ENCODE peak calls at places on chromosomes 2 and 18, in five cellular contexts. One of them, this sample, is unnamed.

GRCh38 chr2:101509498-101510274 is 34.8 kb upstream of the RFX8 start:
- DNase-seq in iPS DF 19.7: no peak
- DNase-seq in retinal pigment epithelial cell: no peak
- DNase-seq in occipital lobe: no peak
- DNase-seq in pons: no peak
- DNase-seq in this sample: no peak

GRCh38 chr18:58391113-58391892 is 237.6 kb downstream of the ALPK2 start:
- DNase-seq in iPS DF 19.7: no peak
- DNase-seq in retinal pigment epithelial cell: no peak
- DNase-seq in occipital lobe: no peak
- DNase-seq in pons: no peak
- DNase-seq in this sample: no peak

GRCh38 chr2:57475391-57475790 is 571.2 kb upstream of the VRK2 start:
- DNase-seq in iPS DF 19.7: no peak
- DNase-seq in retinal pigment epithelial cell: no peak
- DNase-seq in occipital lobe: no peak
- DNase-seq in pons: no peak
- DNase-seq in this sample: no peak

GRCh38 chr2:48504647-48505327 is 25.2 kb upstream of the STON1 start:
- DNase-seq in iPS DF 19.7: no peak
- DNase-seq in retinal pigment epithelial cell: no peak
- DNase-seq in occipital lobe: no peak
- DNase-seq in pons: no peak
- DNase-seq in this sample: no peak

GRCh38 chr18:12515550-12515949 is 107.8 kb downstream of the PRELID3A start:
- DNase-seq in iPS DF 19.7: no peak
- DNase-seq in retinal pigment epithelial cell: no peak
- DNase-seq in occipital lobe: no peak
- DNase-seq in pons: no peak
- DNase-seq in this sample: peak; percentile 44

GRCh38 chr2:82852787-82853186 is 1606.3 kb downstream of the SUCLG1 start:
- DNase-seq in iPS DF 19.7: no peak
- DNase-seq in retinal pigment epithelial cell: no peak
- DNase-seq in occipital lobe: no peak
- DNase-seq in pons: no peak
- DNase-seq in this sample: no peak

GRCh38 chr2:135916232-135916631 is 40.0 kb upstream of the MCM6 start:
- DNase-seq in iPS DF 19.7: no peak
- DNase-seq in retinal pigment epithelial cell: no peak
- DNase-seq in occipital lobe: no peak
- DNase-seq in pons: peak; percentile 74
- DNase-seq in this sample: no peak

GRCh38 chr2:174343343-174343637 is 8.5 kb downstream of the SP9 start:
- DNase-seq in iPS DF 19.7: no peak
- DNase-seq in retinal pigment epithelial cell: no peak
- DNase-seq in occipital lobe: no peak
- DNase-seq in pons: no peak
- DNase-seq in this sample: no peak

GRCh38 chr2:9188823-9189222 is 17.8 kb upstream of the ASAP2 start:
- DNase-seq in iPS DF 19.7: no peak
- DNase-seq in retinal pigment epithelial cell: no peak
- DNase-seq in occipital lobe: no peak
- DNase-seq in pons: no peak
- DNase-seq in this sample: no peak

GRCh38 chr2:217732995-217733394 is 269.8 kb downstream of the TNS1 start:
- DNase-seq in iPS DF 19.7: no peak
- DNase-seq in retinal pigment epithelial cell: no peak
- DNase-seq in occipital lobe: no peak
- DNase-seq in pons: no peak
- DNase-seq in this sample: no peak

GRCh38 chr18:28003451-28003850 is 173.5 kb downstream of the CDH2 start:
- DNase-seq in iPS DF 19.7: no peak
- DNase-seq in retinal pigment epithelial cell: no peak
- DNase-seq in occipital lobe: peak; percentile 13
- DNase-seq in pons: no peak
- DNase-seq in this sample: no peak

GRCh38 chr2:11056614-11057013 is 98.7 kb upstream of the SLC66A3 start:
- DNase-seq in iPS DF 19.7: no peak
- DNase-seq in retinal pigment epithelial cell: peak; percentile 89
- DNase-seq in occipital lobe: no peak
- DNase-seq in pons: no peak
- DNase-seq in this sample: no peak

GRCh38 chr18:57697434-57697833 is 75.8 kb upstream of the NARS1 start:
- DNase-seq in iPS DF 19.7: no peak
- DNase-seq in retinal pigment epithelial cell: no peak
- DNase-seq in occipital lobe: no peak
- DNase-seq in pons: no peak
- DNase-seq in this sample: no peak

GRCh38 chr2:195898505-195898904 is 170.1 kb downstream of the DNAH7 start:
- DNase-seq in iPS DF 19.7: no peak
- DNase-seq in retinal pigment epithelial cell: peak; percentile 93
- DNase-seq in occipital lobe: peak; percentile 31
- DNase-seq in pons: peak; percentile 76
- DNase-seq in this sample: no peak

GRCh38 chr18:79575891-79576685 is 103.5 kb upstream of the CTDP1 start:
- DNase-seq in iPS DF 19.7: no peak
- DNase-seq in retinal pigment epithelial cell: no peak
- DNase-seq in occipital lobe: no peak
- DNase-seq in pons: no peak
- DNase-seq in this sample: no peak

GRCh38 chr2:10534514-10535250 is 86.6 kb upstream of the ODC1 start:
- DNase-seq in iPS DF 19.7: no peak
- DNase-seq in retinal pigment epithelial cell: no peak
- DNase-seq in occipital lobe: no peak
- DNase-seq in pons: no peak
- DNase-seq in this sample: no peak

GRCh38 chr2:103152556-103152955 is 390.7 kb downstream of the TMEM182 start:
- DNase-seq in iPS DF 19.7: no peak
- DNase-seq in retinal pigment epithelial cell: no peak
- DNase-seq in occipital lobe: no peak
- DNase-seq in pons: no peak
- DNase-seq in this sample: no peak

GRCh38 chr2:190683802-190684201 is 34.9 kb downstream of the NAB1 start:
- DNase-seq in iPS DF 19.7: no peak
- DNase-seq in retinal pigment epithelial cell: no peak
- DNase-seq in occipital lobe: no peak
- DNase-seq in pons: no peak
- DNase-seq in this sample: no peak

GRCh38 chr2:173290518-173290917 is 64.2 kb upstream of the CDCA7 start:
- DNase-seq in iPS DF 19.7: no peak
- DNase-seq in retinal pigment epithelial cell: no peak
- DNase-seq in occipital lobe: no peak
- DNase-seq in pons: no peak
- DNase-seq in this sample: no peak

GRCh38 chr2:1662606-1663180 is 81.6 kb downstream of the PXDN start:
- DNase-seq in iPS DF 19.7: no peak
- DNase-seq in retinal pigment epithelial cell: no peak
- DNase-seq in occipital lobe: no peak
- DNase-seq in pons: no peak
- DNase-seq in this sample: no peak

GRCh38 chr2:135962401-135963138 is 22.9 kb downstream of the DARS1 start:
- DNase-seq in iPS DF 19.7: no peak
- DNase-seq in retinal pigment epithelial cell: no peak
- DNase-seq in occipital lobe: no peak
- DNase-seq in pons: no peak
- DNase-seq in this sample: no peak

GRCh38 chr18:41144444-41144843 is 810.6 kb upstream of the PIK3C3 start:
- DNase-seq in iPS DF 19.7: no peak
- DNase-seq in retinal pigment epithelial cell: no peak
- DNase-seq in occipital lobe: no peak
- DNase-seq in pons: peak; percentile 22
- DNase-seq in this sample: no peak

GRCh38 chr2:8126783-8127182 is 555.1 kb upstream of the ID2 start:
- DNase-seq in iPS DF 19.7: no peak
- DNase-seq in retinal pigment epithelial cell: no peak
- DNase-seq in occipital lobe: no peak
- DNase-seq in pons: no peak
- DNase-seq in this sample: no peak

GRCh38 chr2:28469947-28470585 is 25.8 kb upstream of the PLB1 start:
- DNase-seq in iPS DF 19.7: no peak
- DNase-seq in retinal pigment epithelial cell: no peak
- DNase-seq in occipital lobe: no peak
- DNase-seq in pons: no peak
- DNase-seq in this sample: peak; percentile 5

GRCh38 chr2:42074661-42075060 is 26.8 kb downstream of the PKDCC start:
- DNase-seq in iPS DF 19.7: no peak
- DNase-seq in retinal pigment epithelial cell: no peak
- DNase-seq in occipital lobe: no peak
- DNase-seq in pons: no peak
- DNase-seq in this sample: no peak

GRCh38 chr2:232076272-232076671 is 114.8 kb downstream of the DIS3L2 start:
- DNase-seq in iPS DF 19.7: no peak
- DNase-seq in retinal pigment epithelial cell: no peak
- DNase-seq in occipital lobe: no peak
- DNase-seq in pons: no peak
- DNase-seq in this sample: no peak

GRCh38 chr2:69202323-69202722 is 184.7 kb downstream of the GFPT1 start:
- DNase-seq in iPS DF 19.7: no peak
- DNase-seq in retinal pigment epithelial cell: no peak
- DNase-seq in occipital lobe: no peak
- DNase-seq in pons: no peak
- DNase-seq in this sample: no peak

GRCh38 chr2:218993345-218994315 is at the start of gene CRYBA2:
- DNase-seq in iPS DF 19.7: no peak
- DNase-seq in retinal pigment epithelial cell: no peak
- DNase-seq in occipital lobe: no peak
- DNase-seq in pons: no peak
- DNase-seq in this sample: no peak

GRCh38 chr2:232880764-232881351 is 10.8 kb downstream of the SNORC start:
- DNase-seq in iPS DF 19.7: no peak
- DNase-seq in retinal pigment epithelial cell: no peak
- DNase-seq in occipital lobe: no peak
- DNase-seq in pons: no peak
- DNase-seq in this sample: no peak

GRCh38 chr2:150165988-150166965 is 321.2 kb downstream of the RND3 start:
- DNase-seq in iPS DF 19.7: no peak
- DNase-seq in retinal pigment epithelial cell: no peak
- DNase-seq in occipital lobe: no peak
- DNase-seq in pons: peak; percentile 31
- DNase-seq in this sample: no peak

GRCh38 chr2:109341904-109342303 is 212.9 kb downstream of the SH3RF3 start:
- DNase-seq in iPS DF 19.7: no peak
- DNase-seq in retinal pigment epithelial cell: no peak
- DNase-seq in occipital lobe: no peak
- DNase-seq in pons: no peak
- DNase-seq in this sample: no peak

GRCh38 chr2:136008205-136008865 is 22.9 kb upstream of the DARS1 start:
- DNase-seq in iPS DF 19.7: no peak
- DNase-seq in retinal pigment epithelial cell: no peak
- DNase-seq in occipital lobe: no peak
- DNase-seq in pons: no peak
- DNase-seq in this sample: peak; percentile 97

GRCh38 chr18:21740474-21740723 is 193 bp upstream of the MIB1 start:
- DNase-seq in iPS DF 19.7: no peak
- DNase-seq in retinal pigment epithelial cell: peak; percentile 83
- DNase-seq in occipital lobe: peak; percentile 99
- DNase-seq in pons: peak; percentile 98
- DNase-seq in this sample: peak; percentile 95

GRCh38 chr2:215332876-215333600 is 21.2 kb downstream of the ATIC start:
- DNase-seq in iPS DF 19.7: no peak
- DNase-seq in retinal pigment epithelial cell: no peak
- DNase-seq in occipital lobe: no peak
- DNase-seq in pons: no peak
- DNase-seq in this sample: no peak

GRCh38 chr2:178863856-178864620 is 56.8 kb upstream of the TTN start:
- DNase-seq in iPS DF 19.7: no peak
- DNase-seq in retinal pigment epithelial cell: no peak
- DNase-seq in occipital lobe: no peak
- DNase-seq in pons: peak; percentile 45
- DNase-seq in this sample: no peak

GRCh38 chr18:41845563-41845962 is 109.5 kb upstream of the PIK3C3 start:
- DNase-seq in iPS DF 19.7: no peak
- DNase-seq in retinal pigment epithelial cell: no peak
- DNase-seq in occipital lobe: no peak
- DNase-seq in pons: no peak
- DNase-seq in this sample: no peak

GRCh38 chr18:26074256-26074655 is 16.2 kb downstream of the SS18 start:
- DNase-seq in iPS DF 19.7: no peak
- DNase-seq in retinal pigment epithelial cell: no peak
- DNase-seq in occipital lobe: no peak
- DNase-seq in pons: no peak
- DNase-seq in this sample: no peak

This sample was measured in GDM1.